ENCODE peak calls at places on chromosomes 1 and 21, in six cellular contexts. E is endothelial cell, H is omental fat pad, Y is Panc1, G is cardiac muscle cell, B is heart right ventricle. P is an unnamed sample.

GRCh38 chr1:37593726-37594125 is 2.0 kb downstream of the GNL2 start:
- DNase-seq in E (no peak), H (no peak), Y (no peak), G (no peak), B (no peak), P (no peak)

GRCh38 chr1:15226626-15227286 is 20.3 kb upstream of the FHAD1 start:
- DNase-seq in E (no peak), H (no peak), Y (no peak), G (no peak), B (no peak), P (no peak)

GRCh38 chr1:96519851-96520281 is 201.7 kb upstream of the PTBP2 start:
- DNase-seq in E (no peak), H (no peak), Y (no peak), G (no peak), B (no peak), P (no peak)

GRCh38 chr1:29240400-29240837 is 4.1 kb downstream of the PTPRU start:
- DNase-seq in E (peak), H (no peak), Y (no peak), G (peak), B (no peak), P (no peak)

GRCh38 chr1:1005774-1006304 is 5.9 kb upstream of the HES4 start:
- DNase-seq in E (no peak), H (no peak), Y (no peak), G (no peak), B (peak), P (no peak)

GRCh38 chr1:20721117-20722061 is 3.6 kb upstream of the KIF17 start:
- DNase-seq in E (peak), H (no peak), Y (no peak), G (no peak), B (no peak), P (no peak)

GRCh38 chr1:94873520-94874351 is 53.2 kb downstream of the CNN3 start:
- DNase-seq in E (no peak), H (no peak), Y (no peak), G (no peak), B (peak), P (no peak)

GRCh38 chr21:43721939-43722338 is 3.0 kb downstream of the PDXK start:
- DNase-seq in E (no peak), H (no peak), Y (no peak), G (no peak), B (no peak), P (no peak)

GRCh38 chr1:160658956-160659255 is 12.1 kb upstream of the SLAMF1 start:
- DNase-seq in E (no peak), H (no peak), Y (no peak), G (no peak), B (no peak), P (no peak)

GRCh38 chr1:198880818-198881597 is 242.2 kb downstream of the PTPRC start:
- DNase-seq in E (no peak), H (no peak), Y (peak), G (peak), B (no peak), P (no peak)

GRCh38 chr1:32774950-32775634 is 42.1 kb downstream of the YARS1 start:
- DNase-seq in E (no peak), H (no peak), Y (no peak), G (peak), B (no peak), P (no peak)

GRCh38 chr1:65813956-65814355 is 21.3 kb downstream of the PDE4B start:
- DNase-seq in E (no peak), H (no peak), Y (no peak), G (no peak), B (no peak), P (no peak)

GRCh38 chr1:20589331-20590312 is 725 bp downstream of the CDA start:
- DNase-seq in E (no peak), H (no peak), Y (no peak), G (peak), B (peak), P (no peak)

GRCh38 chr1:184860985-184861754 is 106.5 kb upstream of the EDEM3 start:
- DNase-seq in E (no peak), H (no peak), Y (no peak), G (no peak), B (no peak), P (no peak)

GRCh38 chr1:22613226-22613918 is 23.1 kb upstream of the C1QA start:
- DNase-seq in E (no peak), H (no peak), Y (no peak), G (no peak), B (no peak), P (no peak)

GRCh38 chr21:26409735-26410134 is 163.4 kb downstream of the CYYR1 start:
- DNase-seq in E (no peak), H (no peak), Y (no peak), G (no peak), B (no peak), P (no peak)

GRCh38 chr1:29805896-29806160 is 569.5 kb downstream of the PTPRU start:
- DNase-seq in E (no peak), H (no peak), Y (no peak), G (no peak), B (no peak), P (no peak)

GRCh38 chr1:3902111-3902511 is 2.0 kb upstream of the C1orf174 start:
- DNase-seq in E (no peak), H (no peak), Y (no peak), G (no peak), B (no peak), P (no peak)

GRCh38 chr1:115185351-115185750 is 96.0 kb upstream of the TSPAN2 start:
- DNase-seq in E (no peak), H (no peak), Y (no peak), G (no peak), B (no peak), P (no peak)

GRCh38 chr1:234619794-234620247 is 9.8 kb upstream of the IRF2BP2 start:
- DNase-seq in E (no peak), H (no peak), Y (no peak), G (no peak), B (no peak), P (no peak)

GRCh38 chr1:63943393-63943792 is 169.6 kb downstream of the ROR1 start:
- DNase-seq in E (no peak), H (no peak), Y (no peak), G (no peak), B (no peak), P (no peak)

GRCh38 chr1:53373246-53373645 is 45.4 kb upstream of the LRP8 start:
- DNase-seq in E (no peak), H (no peak), Y (no peak), G (no peak), B (no peak), P (no peak)

GRCh38 chr1:11645670-11646265 is 8.5 kb downstream of the FBXO2 start:
- DNase-seq in E (peak), H (no peak), Y (peak), G (peak), B (peak), P (peak)

GRCh38 chr1:10536133-10536768 is 61.5 kb downstream of the PEX14 start:
- DNase-seq in E (no peak), H (no peak), Y (no peak), G (no peak), B (no peak), P (no peak)
- TF ChIP-seq CTCF in E (no peak), H (no peak), Y (no peak), G (no peak), B (no peak), P (peak)

GRCh38 chr1:101507547-101507971 is 270.7 kb downstream of the S1PR1 start:
- DNase-seq in E (no peak), H (no peak), Y (no peak), G (peak), B (no peak), P (no peak)

GRCh38 chr1:101509370-101509769 is 272.6 kb downstream of the S1PR1 start:
- DNase-seq in E (no peak), H (no peak), Y (no peak), G (no peak), B (no peak), P (no peak)

GRCh38 chr1:101511501-101511900 is 274.7 kb downstream of the S1PR1 start:
- DNase-seq in E (no peak), H (no peak), Y (no peak), G (no peak), B (no peak), P (no peak)

GRCh38 chr1:101506541-101507164 is 269.8 kb downstream of the S1PR1 start:
- DNase-seq in E (peak), H (no peak), Y (peak), G (peak), B (peak), P (peak)
- TF ChIP-seq CTCF in E (peak), H (no peak), Y (peak), G (peak), B (peak), P (peak)

GRCh38 chr1:76302711-76303347 is 228.3 kb downstream of the ST6GALNAC3 start:
- DNase-seq in E (no peak), H (no peak), Y (no peak), G (no peak), B (no peak), P (no peak)
- TF ChIP-seq CTCF in E (no peak), H (no peak), Y (no peak), G (no peak), B (no peak), P (no peak)

GRCh38 chr1:155062151-155062686 is 1.3 kb upstream of the EFNA4 start:
- DNase-seq in E (peak), H (no peak), Y (no peak), G (no peak), B (no peak), P (peak)
- TF ChIP-seq CTCF in E (no peak), H (no peak), Y (no peak), G (no peak), B (no peak), P (no peak)

GRCh38 chr1:209823143-209824041 is 4.4 kb upstream of the UTP25 start:
- DNase-seq in E (no peak), H (no peak), Y (no peak), G (peak), B (no peak), P (no peak)
- TF ChIP-seq CTCF in E (peak), H (no peak), Y (peak), G (peak), B (peak), P (peak)

GRCh38 chr1:24910751-24911650 is 19.1 kb downstream of the RUNX3 start:
- DNase-seq in E (no peak), H (no peak), Y (no peak), G (peak), B (no peak), P (no peak)

GRCh38 chr1:24911651-24912144 is 18.4 kb downstream of the RUNX3 start:
- DNase-seq in E (no peak), H (no peak), Y (no peak), G (no peak), B (no peak), P (no peak)

GRCh38 chr1:24910210-24910609 is 19.9 kb downstream of the RUNX3 start:
- DNase-seq in E (no peak), H (no peak), Y (no peak), G (no peak), B (no peak), P (no peak)

GRCh38 chr1:24908591-24909259 is 21.4 kb downstream of the RUNX3 start:
- DNase-seq in E (no peak), H (no peak), Y (no peak), G (no peak), B (no peak), P (no peak)

DNA sequence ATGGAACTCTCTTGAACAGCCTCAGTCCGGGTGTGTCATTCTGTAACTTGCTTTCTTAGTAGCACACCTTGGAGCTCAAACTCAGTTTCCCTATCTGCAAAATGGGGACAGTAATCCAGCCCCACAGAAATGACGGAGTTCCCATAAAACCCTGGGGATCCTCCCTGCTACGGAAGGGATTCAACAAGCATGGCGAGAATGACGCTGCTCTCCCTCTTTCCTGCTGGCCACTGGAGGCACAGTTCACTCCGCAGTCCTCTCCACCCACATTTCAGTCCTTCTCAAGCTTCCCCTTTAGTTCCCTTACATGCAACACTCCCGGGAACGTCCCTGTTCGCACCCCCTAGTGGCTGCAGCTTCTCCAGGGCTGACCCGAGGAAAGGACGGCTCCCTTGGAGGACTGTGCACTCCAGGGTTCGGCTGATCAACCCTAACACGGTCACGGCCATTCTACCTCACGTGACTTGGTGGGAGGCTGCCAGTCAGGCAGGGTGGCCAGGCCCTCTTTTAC is 20.6 kb downstream of the RUNX3 start:
- DNase-seq in E (peak), H (no peak), Y (no peak), G (peak), B (peak), P (peak)
- TF ChIP-seq CTCF in E (no peak), H (no peak), Y (no peak), G (peak), B (peak), P (peak)